ENCODE peak calls at places on chromosome 13, in five cellular contexts. X, L, M, H and G are unnamed samples.

GRCh38 chr13:44930907-44931676 is 58.2 kb downstream of the NUFIP1 start:
- DNase-seq in X (no peak), H (no peak), M (no peak), L (no peak), G (no peak)

GRCh38 chr13:67192751-67193150 is 37.4 kb downstream of the PCDH9 start:
- DNase-seq in H (no peak), M (no peak), L (no peak), X (no peak), G (no peak)

GRCh38 chr13:72151241-72151640 is 284.2 kb upstream of the DACH1 start:
- DNase-seq in X (no peak), L (no peak), H (no peak), M (no peak), G (no peak)

GRCh38 chr13:20387441-20387971 is 138.2 kb downstream of the CRYL1 start:
- DNase-seq in H (no peak), L (peak), M (no peak), X (no peak), G (no peak)

GRCh38 chr13:33018886-33019285 is 2.7 kb downstream of the KL start:
- DNase-seq in L (no peak), X (no peak), H (no peak), M (no peak), G (no peak)

GRCh38 chr13:34675626-34676025 is 266.4 kb upstream of the NBEA start:
- DNase-seq in H (no peak), M (no peak), X (no peak), L (no peak), G (no peak)

GRCh38 chr13:72686766-72687165 is 40.7 kb downstream of the MZT1 start:
- DNase-seq in X (no peak), M (no peak), L (no peak), H (no peak), G (no peak)

GRCh38 chr13:43959291-43959690 is 79.6 kb downstream of the LACC1 start:
- DNase-seq in H (no peak), L (no peak), M (no peak), X (no peak), G (no peak)

GRCh38 chr13:67148219-67148583 is 81.9 kb downstream of the PCDH9 start:
- DNase-seq in H (no peak), X (no peak), M (no peak), L (no peak), G (no peak)

GRCh38 chr13:65236841-65237418 is 1993.2 kb downstream of the PCDH9 start:
- DNase-seq in M (no peak), X (no peak), L (no peak), H (no peak), G (no peak)

DNA sequence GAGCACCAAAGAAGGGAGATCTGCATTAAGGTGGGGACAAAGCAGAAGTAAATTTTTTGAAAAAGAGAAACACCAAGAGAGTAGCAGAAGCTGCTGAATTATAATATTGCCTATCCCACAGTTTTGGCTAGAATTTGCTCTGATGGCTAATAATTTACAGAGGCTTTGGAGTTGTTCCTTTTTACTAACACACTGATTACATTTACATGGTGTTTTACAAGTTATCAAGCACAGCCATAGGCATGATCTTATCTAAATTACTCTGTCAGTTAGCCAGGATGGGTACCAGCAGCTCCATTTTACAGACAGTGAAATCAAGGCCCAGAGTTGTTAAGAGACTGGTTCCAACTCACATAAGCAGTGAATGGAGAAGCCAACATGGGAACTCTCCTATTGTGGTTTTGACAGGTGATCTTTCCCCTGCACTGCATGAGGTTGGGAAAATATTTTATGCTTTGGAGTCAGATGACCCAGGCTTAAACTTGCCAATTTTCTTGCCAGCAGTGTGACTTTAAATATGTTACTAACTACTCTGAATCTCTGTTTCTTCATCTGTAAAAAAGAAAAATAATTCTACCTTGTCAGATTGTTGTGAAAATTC is 33.5 kb upstream of the ESD start:
- DNase-seq in M (no peak), L (no peak), X (no peak), H (no peak), G (no peak)
- TF ChIP-seq POLR2A in M (no peak), L (no peak), X (no peak), H (no peak), G (no peak)

GRCh38 chr13:50894504-50894903 is 15.1 kb upstream of the RNASEH2B start:
- DNase-seq in H (no peak), X (no peak), L (no peak), M (no peak), G (no peak)

GRCh38 chr13:50891206-50891605 is 18.4 kb upstream of the RNASEH2B start:
- DNase-seq in L (no peak), M (no peak), X (no peak), H (no peak), G (no peak)

GRCh38 chr13:50893211-50893852 is 16.3 kb upstream of the RNASEH2B start:
- DNase-seq in H (no peak), X (no peak), L (no peak), M (no peak), G (no peak)

GRCh38 chr13:50894042-50894441 is 15.5 kb upstream of the RNASEH2B start:
- DNase-seq in L (no peak), X (no peak), M (no peak), H (no peak), G (no peak)

GRCh38 chr13:50892162-50892944 is 17.2 kb upstream of the RNASEH2B start:
- DNase-seq in H (no peak), L (no peak), M (no peak), X (no peak), G (no peak)
- TF ChIP-seq POLR2A in H (no peak), L (no peak), M (no peak), X (peak), G (no peak)

GRCh38 chr13:24183741-24184182 is 23.2 kb downstream of the SPATA13 start:
- DNase-seq in M (no peak), L (no peak), H (peak), X (no peak), G (no peak)
- TF ChIP-seq POLR2A in M (no peak), L (no peak), H (no peak), X (no peak), G (no peak)

DNA sequence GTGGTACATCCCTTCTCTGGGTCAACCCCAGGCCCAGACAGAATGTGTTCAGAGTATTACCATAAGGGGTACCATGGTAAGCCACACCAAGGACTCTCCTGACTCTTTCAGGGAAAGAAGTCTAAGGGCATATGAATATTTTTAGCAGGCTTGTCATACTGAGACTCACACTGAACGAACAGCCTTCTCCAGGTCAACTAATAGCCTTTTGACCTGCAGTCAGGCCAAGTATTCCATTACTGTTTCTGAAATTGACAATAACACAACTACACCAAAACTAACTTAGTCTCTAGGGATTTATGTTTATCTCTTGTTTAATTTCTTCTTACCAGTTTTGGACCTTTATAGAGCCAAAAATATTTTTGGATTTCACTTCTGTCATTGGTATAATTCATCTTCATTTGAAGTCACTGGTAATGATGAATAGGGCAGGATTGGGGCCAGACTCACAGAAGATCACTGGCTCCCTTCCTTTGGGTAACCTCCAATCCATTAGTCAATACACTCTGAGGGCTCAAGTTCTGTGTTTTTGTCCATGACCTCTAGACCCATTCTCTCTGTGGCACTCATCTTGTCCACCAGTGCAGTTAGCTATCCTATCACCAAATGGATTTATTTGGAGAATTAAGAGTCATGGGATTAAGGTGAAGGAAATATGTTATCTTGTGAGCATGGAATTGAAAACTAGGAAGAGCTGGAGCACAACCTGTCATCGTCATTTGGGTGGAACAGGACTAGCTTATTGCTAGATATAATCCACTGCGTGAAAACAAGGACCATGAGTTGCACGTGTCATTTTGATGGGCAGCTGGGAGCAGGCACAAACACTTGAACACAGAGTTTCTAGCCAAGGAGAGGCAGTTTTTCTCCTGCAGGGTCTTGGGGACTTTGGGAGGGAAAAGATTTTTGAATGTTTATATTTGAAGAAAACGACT is 313.3 kb downstream of the DCLK1 start:
- DNase-seq in H (no peak), M (no peak), L (no peak), X (no peak), G (no peak)
- TF ChIP-seq POLR2A in H (no peak), M (no peak), L (no peak), X (no peak), G (no peak)

GRCh38 chr13:94914829-94915228 is 202.5 kb upstream of the SOX21 start:
- DNase-seq in X (no peak), H (no peak), M (no peak), L (no peak), G (no peak)
- TF ChIP-seq POLR2A in X (no peak), H (no peak), M (no peak), L (no peak), G (no peak)

DNA sequence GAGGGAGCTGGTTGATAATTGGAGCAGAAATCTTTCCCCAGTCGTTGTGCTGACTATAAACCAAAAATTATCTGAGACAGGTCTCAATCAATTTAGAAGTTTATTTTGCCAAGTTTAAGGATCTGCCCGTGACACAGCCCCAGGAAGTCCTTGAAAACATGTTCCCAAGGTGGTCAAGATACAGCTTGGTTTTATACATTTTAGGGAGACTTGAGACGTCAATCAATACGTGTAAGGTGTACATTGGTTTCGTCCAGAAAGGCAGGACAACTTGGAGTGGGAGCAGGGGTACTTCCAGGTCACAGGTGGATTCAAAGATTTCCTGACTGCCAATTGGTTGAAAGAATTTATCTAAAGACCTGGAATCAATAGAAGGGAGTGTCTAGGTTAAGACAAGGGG is 17.6 kb downstream of the CFAP97D2 start:
- DNase-seq in M (no peak), H (no peak), X (no peak), L (no peak), G (no peak)
- TF ChIP-seq POLR2A in M (no peak), H (no peak), X (no peak), L (no peak), G (no peak)

GRCh38 chr13:63287926-63288325 is 1872.3 kb upstream of the PCDH20 start:
- DNase-seq in L (no peak), H (no peak), X (no peak), M (no peak), G (no peak)
- TF ChIP-seq POLR2A in L (no peak), H (no peak), X (no peak), M (no peak), G (no peak)

GRCh38 chr13:113325779-113326178 is 28.7 kb downstream of the LAMP1 start:
- DNase-seq in X (no peak), M (no peak), L (no peak), H (no peak), G (no peak)

GRCh38 chr13:113327391-113327765 is 30.3 kb downstream of the LAMP1 start:
- DNase-seq in L (no peak), X (no peak), M (no peak), H (no peak), G (no peak)

GRCh38 chr13:113327766-113328391 is 30.8 kb downstream of the LAMP1 start:
- DNase-seq in M (no peak), X (no peak), H (no peak), L (no peak), G (no peak)

GRCh38 chr13:113329656-113330312 is 32.7 kb downstream of the LAMP1 start:
- DNase-seq in X (no peak), H (no peak), M (no peak), L (no peak), G (no peak)

GRCh38 chr13:113328851-113329250 is 31.8 kb downstream of the LAMP1 start:
- DNase-seq in X (no peak), M (no peak), L (no peak), H (no peak), G (no peak)
- TF ChIP-seq POLR2A in X (no peak), M (no peak), L (no peak), H (no peak), G (no peak)

DNA sequence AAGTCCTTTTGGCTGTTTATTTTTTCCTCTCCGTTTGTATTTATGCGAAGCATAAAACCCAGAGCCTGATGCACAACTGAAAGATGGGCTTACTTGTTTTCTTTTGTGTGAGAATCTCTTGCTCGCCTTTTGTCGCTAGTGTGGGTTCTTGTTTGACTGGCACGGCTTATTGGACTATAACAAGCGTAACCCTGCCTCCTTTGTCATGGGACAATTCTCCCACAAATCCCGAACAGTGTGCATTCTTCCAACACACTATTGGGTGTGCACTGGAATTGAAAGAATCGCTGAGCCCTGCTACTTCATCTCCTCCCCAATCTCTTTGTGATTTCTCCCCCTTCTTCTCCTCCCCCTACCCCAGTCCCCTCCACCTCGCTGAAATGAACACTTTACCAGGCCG is 110.8 kb downstream of the ZIC5 start:
- DNase-seq in M (no peak), L (no peak), X (no peak), H (no peak), G (no peak)
- TF ChIP-seq POLR2A in M (no peak), L (no peak), X (no peak), H (no peak), G (no peak)